ENCODE peak calls at places on chromosomes 12 and 14, in eight cellular contexts. One of them, this sample, is unnamed. For H3K27me3, H3K36me3 and H3K4me1, the result is how much of the 10 kb centered on the place peaks cover.

GRCh38 chr12:51209259-51209658 is 8.6 kb downstream of the POU6F1 start:
- DNase-seq in tibial nerve: no peak
- DNase-seq in NT2/D1: no peak
- DNase-seq in PC-3: no peak
- DNase-seq in GM23248: no peak
- DNase-seq in colonic mucosa: no peak
- DNase-seq in Peyer's patch: no peak
- DNase-seq in CD8-positive, alpha-beta T cell: no peak
- DNase-seq in this sample: no peak

GRCh38 chr14:83416476-83416875 is 1882.8 kb upstream of the SEL1L start:
- DNase-seq in colonic mucosa: no peak
- DNase-seq in Peyer's patch: no peak
- DNase-seq in CD8-positive, alpha-beta T cell: no peak
- DNase-seq in GM23248: no peak
- DNase-seq in PC-3: no peak
- DNase-seq in tibial nerve: no peak
- DNase-seq in NT2/D1: no peak
- DNase-seq in this sample: no peak

GRCh38 chr12:113586461-113586860 is 114.8 kb upstream of the LHX5 start:
- DNase-seq in GM23248: no peak
- DNase-seq in tibial nerve: no peak
- DNase-seq in NT2/D1: no peak
- DNase-seq in CD8-positive, alpha-beta T cell: no peak
- DNase-seq in colonic mucosa: no peak
- DNase-seq in PC-3: peak
- DNase-seq in Peyer's patch: no peak
- DNase-seq in this sample: no peak

GRCh38 chr12:70733385-70733784 is 96.2 kb upstream of the PTPRB start:
- DNase-seq in GM23248: peak
- DNase-seq in colonic mucosa: peak
- DNase-seq in Peyer's patch: no peak
- DNase-seq in PC-3: peak
- DNase-seq in CD8-positive, alpha-beta T cell: no peak
- DNase-seq in NT2/D1: peak
- DNase-seq in tibial nerve: peak
- DNase-seq in this sample: peak

GRCh38 chr12:3273409-3273853 is 196.3 kb downstream of the TSPAN9 start:
- DNase-seq in colonic mucosa: no peak
- DNase-seq in NT2/D1: no peak
- DNase-seq in CD8-positive, alpha-beta T cell: no peak
- DNase-seq in PC-3: peak
- DNase-seq in Peyer's patch: no peak
- DNase-seq in tibial nerve: no peak
- DNase-seq in GM23248: peak
- DNase-seq in this sample: peak

GRCh38 chr12:95516757-95517156 is 34.5 kb downstream of the USP44 start:
- DNase-seq in PC-3: no peak
- DNase-seq in colonic mucosa: no peak
- DNase-seq in Peyer's patch: no peak
- DNase-seq in GM23248: no peak
- DNase-seq in tibial nerve: no peak
- DNase-seq in CD8-positive, alpha-beta T cell: no peak
- DNase-seq in NT2/D1: no peak
- DNase-seq in this sample: no peak

GRCh38 chr14:102075155-102075554 is 11.7 kb downstream of the HSP90AA1 start:
- DNase-seq in PC-3: no peak
- DNase-seq in colonic mucosa: no peak
- DNase-seq in Peyer's patch: no peak
- DNase-seq in tibial nerve: no peak
- DNase-seq in CD8-positive, alpha-beta T cell: no peak
- DNase-seq in NT2/D1: no peak
- DNase-seq in GM23248: no peak
- DNase-seq in this sample: no peak

GRCh38 chr14:77158175-77158908 is 16.8 kb upstream of the ZDHHC22 start:
- DNase-seq in GM23248: peak
- DNase-seq in tibial nerve: no peak
- DNase-seq in CD8-positive, alpha-beta T cell: no peak
- DNase-seq in Peyer's patch: no peak
- DNase-seq in colonic mucosa: no peak
- DNase-seq in NT2/D1: no peak
- DNase-seq in PC-3: peak
- DNase-seq in this sample: peak

GRCh38 chr12:80056232-80056631 is 43.1 kb upstream of the OTOGL start:
- DNase-seq in NT2/D1: no peak
- DNase-seq in CD8-positive, alpha-beta T cell: no peak
- DNase-seq in colonic mucosa: no peak
- DNase-seq in tibial nerve: no peak
- DNase-seq in Peyer's patch: no peak
- DNase-seq in GM23248: no peak
- DNase-seq in PC-3: no peak
- DNase-seq in this sample: no peak

GRCh38 chr12:48016373-48017020 is 12.2 kb upstream of the COL2A1 start:
- DNase-seq in Peyer's patch: no peak
- DNase-seq in NT2/D1: no peak
- DNase-seq in PC-3: no peak
- DNase-seq in tibial nerve: no peak
- DNase-seq in colonic mucosa: no peak
- DNase-seq in CD8-positive, alpha-beta T cell: no peak
- DNase-seq in GM23248: no peak
- DNase-seq in this sample: peak
- H3K27me3 ChIP-seq in Peyer's patch: under half
- H3K27me3 ChIP-seq in NT2/D1: half or more
- H3K27me3 ChIP-seq in PC-3: under half
- H3K27me3 ChIP-seq in tibial nerve: under half
- H3K27me3 ChIP-seq in colonic mucosa: under half
- H3K27me3 ChIP-seq in CD8-positive, alpha-beta T cell: under half
- H3K27me3 ChIP-seq in GM23248: half or more
- H3K27me3 ChIP-seq in this sample: half or more

DNA sequence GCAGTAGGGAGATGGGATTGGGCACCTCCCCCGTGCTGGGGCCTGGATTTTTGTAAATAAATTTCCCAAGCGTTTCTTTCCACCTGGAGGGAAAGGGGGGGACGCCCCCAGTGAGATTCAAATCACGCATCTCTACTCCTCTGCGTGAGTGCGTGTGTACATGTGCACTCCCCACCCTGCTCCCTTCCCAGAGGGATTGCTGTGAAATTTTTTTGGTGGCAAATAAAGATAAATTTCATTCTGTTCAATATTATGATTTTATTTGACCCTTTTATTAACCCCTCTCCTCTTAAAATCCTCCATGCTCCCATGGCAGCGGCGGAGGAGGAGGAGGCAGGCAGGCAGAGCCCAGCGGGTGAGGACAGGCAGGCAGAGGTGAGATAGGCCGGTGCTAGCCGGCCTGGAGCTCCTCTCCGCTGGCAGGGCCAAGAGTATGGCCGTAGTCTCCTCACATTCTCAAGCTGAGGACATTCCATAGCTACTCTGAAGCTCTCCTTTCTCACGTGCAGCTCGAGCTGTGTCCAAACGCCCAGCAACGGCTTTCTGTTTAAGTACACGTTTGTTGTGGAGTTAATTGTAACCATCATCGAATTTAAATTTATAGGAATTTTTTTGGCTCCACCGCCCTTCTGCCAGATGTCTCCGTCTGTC is 1.5 kb upstream of the HOTAIR start:
- DNase-seq in NT2/D1: no peak
- DNase-seq in Peyer's patch: no peak
- DNase-seq in GM23248: no peak
- DNase-seq in CD8-positive, alpha-beta T cell: no peak
- DNase-seq in tibial nerve: no peak
- DNase-seq in colonic mucosa: no peak
- DNase-seq in PC-3: no peak
- DNase-seq in this sample: no peak
- H3K36me3 ChIP-seq in NT2/D1: under half
- H3K36me3 ChIP-seq in Peyer's patch: under half
- H3K36me3 ChIP-seq in GM23248: under half
- H3K36me3 ChIP-seq in CD8-positive, alpha-beta T cell: under half
- H3K36me3 ChIP-seq in tibial nerve: under half
- H3K36me3 ChIP-seq in colonic mucosa: under half
- H3K36me3 ChIP-seq in PC-3: under half
- H3K36me3 ChIP-seq in this sample: under half

GRCh38 chr12:111429760-111430417 is 24.2 kb downstream of the SH2B3 start:
- DNase-seq in NT2/D1: no peak
- DNase-seq in PC-3: no peak
- DNase-seq in GM23248: no peak
- DNase-seq in CD8-positive, alpha-beta T cell: peak
- DNase-seq in tibial nerve: no peak
- DNase-seq in colonic mucosa: no peak
- DNase-seq in Peyer's patch: peak
- DNase-seq in this sample: no peak

GRCh38 chr12:111430418-111431353 is 25.0 kb downstream of the SH2B3 start:
- DNase-seq in GM23248: no peak
- DNase-seq in tibial nerve: no peak
- DNase-seq in CD8-positive, alpha-beta T cell: peak
- DNase-seq in NT2/D1: no peak
- DNase-seq in colonic mucosa: no peak
- DNase-seq in Peyer's patch: peak
- DNase-seq in PC-3: no peak
- DNase-seq in this sample: no peak

GRCh38 chr12:111434049-111434448 is 28.3 kb downstream of the SH2B3 start:
- DNase-seq in Peyer's patch: no peak
- DNase-seq in colonic mucosa: no peak
- DNase-seq in CD8-positive, alpha-beta T cell: no peak
- DNase-seq in tibial nerve: no peak
- DNase-seq in NT2/D1: no peak
- DNase-seq in GM23248: no peak
- DNase-seq in PC-3: no peak
- DNase-seq in this sample: no peak

GRCh38 chr12:111428728-111429175 is 23.0 kb downstream of the SH2B3 start:
- DNase-seq in PC-3: no peak
- DNase-seq in GM23248: no peak
- DNase-seq in CD8-positive, alpha-beta T cell: no peak
- DNase-seq in Peyer's patch: peak
- DNase-seq in colonic mucosa: peak
- DNase-seq in NT2/D1: no peak
- DNase-seq in tibial nerve: no peak
- DNase-seq in this sample: no peak

GRCh38 chr12:111431772-111432171 is 26.0 kb downstream of the SH2B3 start:
- DNase-seq in NT2/D1: no peak
- DNase-seq in PC-3: no peak
- DNase-seq in tibial nerve: no peak
- DNase-seq in GM23248: no peak
- DNase-seq in CD8-positive, alpha-beta T cell: no peak
- DNase-seq in Peyer's patch: no peak
- DNase-seq in colonic mucosa: no peak
- DNase-seq in this sample: no peak
- H3K4me1 ChIP-seq in NT2/D1: under half
- H3K4me1 ChIP-seq in PC-3: under half
- H3K4me1 ChIP-seq in tibial nerve: half or more
- H3K4me1 ChIP-seq in GM23248: half or more
- H3K4me1 ChIP-seq in CD8-positive, alpha-beta T cell: half or more
- H3K4me1 ChIP-seq in Peyer's patch: half or more
- H3K4me1 ChIP-seq in colonic mucosa: half or more
- H3K4me1 ChIP-seq in this sample: half or more

DNA sequence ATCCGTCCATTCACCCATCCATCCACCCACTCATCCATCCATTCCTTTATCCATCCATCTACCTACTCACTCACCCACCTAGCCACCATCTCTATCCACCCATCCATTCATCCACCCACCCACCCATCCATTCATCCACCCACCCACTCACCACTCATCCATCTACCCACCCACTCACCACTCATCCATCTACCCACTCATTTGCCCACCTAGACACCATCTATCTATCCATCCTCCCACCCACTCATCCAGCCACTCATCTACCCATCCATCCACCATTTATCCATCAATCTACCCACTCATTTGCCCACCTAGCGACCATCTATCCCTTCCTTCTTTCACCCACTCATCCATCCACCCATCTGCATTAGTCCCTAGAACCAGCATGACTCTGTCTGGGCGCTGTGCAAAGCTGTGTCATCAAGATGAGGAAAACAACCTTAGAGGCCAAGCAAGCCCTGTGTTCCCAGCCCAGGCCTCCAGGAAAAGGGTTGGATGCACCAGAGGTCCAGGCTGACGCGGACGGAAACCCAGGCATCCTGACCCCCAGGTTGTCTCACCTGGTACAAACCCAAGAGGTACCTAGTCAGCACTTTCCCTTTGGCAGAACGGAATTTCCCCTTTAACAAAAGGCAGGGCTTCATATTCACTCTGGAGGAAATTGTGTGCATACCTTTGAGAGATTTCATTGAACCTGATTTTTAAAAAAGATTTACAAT is 73.7 kb downstream of the NOC4L start:
- DNase-seq in CD8-positive, alpha-beta T cell: no peak
- DNase-seq in PC-3: no peak
- DNase-seq in colonic mucosa: no peak
- DNase-seq in NT2/D1: no peak
- DNase-seq in tibial nerve: no peak
- DNase-seq in Peyer's patch: no peak
- DNase-seq in GM23248: no peak
- DNase-seq in this sample: no peak
- H3K27me3 ChIP-seq in CD8-positive, alpha-beta T cell: under half
- H3K27me3 ChIP-seq in PC-3: half or more
- H3K27me3 ChIP-seq in colonic mucosa: under half
- H3K27me3 ChIP-seq in NT2/D1: half or more
- H3K27me3 ChIP-seq in tibial nerve: under half
- H3K27me3 ChIP-seq in Peyer's patch: under half
- H3K27me3 ChIP-seq in GM23248: under half
- H3K27me3 ChIP-seq in this sample: under half

DNA sequence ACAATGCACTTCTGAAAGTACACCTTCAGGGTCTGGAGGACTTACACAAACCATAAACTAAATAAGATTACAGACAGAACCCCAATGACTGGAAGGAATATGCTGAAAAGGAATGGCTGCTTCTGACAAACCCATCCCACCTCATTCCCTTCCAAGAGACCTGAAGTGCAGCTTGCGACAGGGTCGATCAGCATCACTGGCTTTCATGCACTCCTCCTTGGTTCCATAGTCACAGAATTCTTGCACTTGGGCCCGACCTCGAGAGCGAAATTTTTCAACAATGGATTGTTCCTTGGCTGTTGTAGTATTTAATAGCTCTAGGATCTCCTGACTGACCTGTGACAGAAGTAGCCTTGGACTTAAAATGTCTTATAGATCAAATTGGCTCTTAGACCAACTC is 9.6 kb downstream of the METTL3 start:
- DNase-seq in NT2/D1: no peak
- DNase-seq in GM23248: no peak
- DNase-seq in tibial nerve: no peak
- DNase-seq in PC-3: no peak
- DNase-seq in colonic mucosa: no peak
- DNase-seq in CD8-positive, alpha-beta T cell: no peak
- DNase-seq in Peyer's patch: no peak
- DNase-seq in this sample: no peak
- H3K36me3 ChIP-seq in NT2/D1: half or more
- H3K36me3 ChIP-seq in GM23248: under half
- H3K36me3 ChIP-seq in tibial nerve: under half
- H3K36me3 ChIP-seq in PC-3: half or more
- H3K36me3 ChIP-seq in colonic mucosa: under half
- H3K36me3 ChIP-seq in CD8-positive, alpha-beta T cell: under half
- H3K36me3 ChIP-seq in Peyer's patch: under half
- H3K36me3 ChIP-seq in this sample: half or more